ENCODE peak calls at places on chromosomes 12 and 14, in eight cellular contexts. V is choroid plexus epithelial cell; W is retinal pigment epithelial cell; B is foreskin fibroblast; R is fibroblast of pulmonary artery; L is AG09309; Z is transverse colon; K is CD4-positive, alpha-beta T cell. I is an unnamed sample.

GRCh38 chr14:66650491-66650911 is 142.6 kb downstream of the GPHN start:
- DNase-seq in Z (no peak), V (peak), R (peak), L (no peak), K (no peak), B (no peak), W (peak), I (no peak)

GRCh38 chr12:52903285-52903854 is 1.5 kb downstream of the KRT8 start:
- DNase-seq in Z (peak), K (peak), W (no peak), R (peak), B (peak), V (peak), L (no peak), I (no peak)

GRCh38 chr12:24562761-24563392 is 386.0 kb downstream of the BCAT1 start:
- DNase-seq in V (peak), W (no peak), K (no peak), B (peak), Z (peak), R (peak), L (no peak), I (no peak)

GRCh38 chr12:49870501-49871262 is 27.8 kb upstream of the BCDIN3D start:
- DNase-seq in L (no peak), Z (no peak), K (no peak), W (no peak), V (no peak), B (no peak), R (no peak), I (no peak)

GRCh38 chr12:116093915-116094314 is 183.6 kb downstream of the MED13L start:
- DNase-seq in B (peak), K (no peak), R (no peak), Z (no peak), V (peak), L (no peak), W (no peak), I (no peak)

GRCh38 chr12:113208041-113208934 is 13.0 kb upstream of the TPCN1 start:
- DNase-seq in W (no peak), R (peak), L (no peak), V (peak), B (peak), Z (peak), K (peak), I (no peak)

GRCh38 chr12:125568306-125568705 is 503.1 kb downstream of the AACS start:
- DNase-seq in V (no peak), K (no peak), R (no peak), Z (no peak), B (no peak), L (no peak), W (no peak), I (no peak)

GRCh38 chr12:111314949-111315539 is 53.9 kb downstream of the PHETA1 start:
- DNase-seq in K (no peak), Z (no peak), V (no peak), W (no peak), R (peak), B (peak), L (no peak), I (no peak)

GRCh38 chr14:22689186-22689585 is 45.0 kb upstream of the OR6J1 start:
- DNase-seq in K (no peak), V (peak), R (peak), B (peak), L (peak), W (peak), Z (no peak), I (peak)

GRCh38 chr12:49730568-49731101 is 10.7 kb upstream of the TMBIM6 start:
- DNase-seq in V (no peak), W (no peak), L (no peak), R (no peak), Z (no peak), B (peak), K (no peak), I (no peak)

GRCh38 chr12:106954462-106955376 is 988 bp upstream of the TMEM263 start:
- DNase-seq in L (no peak), Z (peak), B (peak), V (no peak), K (peak), W (no peak), R (peak), I (no peak)

GRCh38 chr14:79376557-79376956 is 834.7 kb downstream of the DIO2 start:
- DNase-seq in K (no peak), L (no peak), B (no peak), V (peak), R (no peak), Z (no peak), W (no peak), I (no peak)

GRCh38 chr12:28460420-28461130 is 270.3 kb downstream of the CCDC91 start:
- DNase-seq in V (no peak), K (no peak), W (peak), L (no peak), B (no peak), Z (no peak), R (no peak), I (no peak)

GRCh38 chr14:72782817-72783216 is 111.1 kb downstream of the DPF3 start:
- DNase-seq in L (no peak), V (no peak), R (no peak), K (no peak), B (no peak), W (no peak), Z (no peak), I (no peak)

GRCh38 chr12:49883065-49883464 is 20.6 kb downstream of the FAIM2 start:
- DNase-seq in Z (no peak), W (no peak), R (no peak), V (no peak), B (no peak), L (no peak), K (no peak), I (no peak)

DNA sequence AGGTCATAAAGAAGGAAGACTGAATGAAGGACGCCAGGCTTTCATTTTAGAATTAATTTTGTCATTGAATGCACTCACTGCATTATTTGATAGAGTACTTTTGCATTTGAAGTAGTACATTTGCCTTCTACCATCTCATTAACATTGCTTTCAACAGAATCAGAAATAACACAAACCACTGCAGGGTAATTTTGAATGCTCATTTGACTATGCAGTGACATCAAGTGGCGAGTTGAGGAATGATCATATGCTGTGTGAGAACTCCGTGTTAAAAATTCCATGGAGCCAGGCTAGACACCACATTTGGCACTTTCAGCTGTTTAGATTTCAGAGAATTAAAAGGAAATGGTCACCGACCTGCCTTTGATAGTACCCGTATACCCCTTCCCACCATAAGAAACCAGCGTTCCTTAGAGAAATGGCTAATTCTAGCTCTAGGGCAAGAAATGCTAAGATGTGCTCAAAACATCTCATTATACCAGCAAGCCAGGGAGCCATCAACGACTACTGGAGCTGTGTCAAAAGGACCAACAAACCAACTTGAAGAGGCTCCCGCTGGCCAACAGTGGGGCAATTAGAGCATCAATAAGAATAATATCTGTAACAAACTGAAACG is 16.5 kb downstream of the HEBP1 start:
- DNase-seq in K (no peak), V (peak), W (no peak), Z (no peak), B (peak), L (no peak), R (peak), I (no peak)
- TF ChIP-seq CTCF in K (peak), V (peak), W (peak), Z (peak), B (peak), L (peak), R (peak), I (peak)

GRCh38 chr14:34065222-34065621 is 114.3 kb upstream of the EGLN3 start:
- DNase-seq in W (no peak), V (no peak), K (no peak), B (no peak), R (no peak), Z (no peak), L (no peak), I (no peak)

GRCh38 chr14:34065690-34066391 is 115.0 kb upstream of the EGLN3 start:
- DNase-seq in Z (no peak), L (no peak), W (no peak), B (no peak), K (no peak), R (no peak), V (no peak), I (no peak)

GRCh38 chr14:34063470-34064164 is 112.7 kb upstream of the EGLN3 start:
- DNase-seq in Z (no peak), W (no peak), V (no peak), K (no peak), B (no peak), R (no peak), L (no peak), I (no peak)

GRCh38 chr14:34063042-34063441 is 112.2 kb upstream of the EGLN3 start:
- DNase-seq in B (no peak), W (no peak), V (no peak), K (no peak), R (no peak), L (no peak), Z (no peak), I (no peak)

DNA sequence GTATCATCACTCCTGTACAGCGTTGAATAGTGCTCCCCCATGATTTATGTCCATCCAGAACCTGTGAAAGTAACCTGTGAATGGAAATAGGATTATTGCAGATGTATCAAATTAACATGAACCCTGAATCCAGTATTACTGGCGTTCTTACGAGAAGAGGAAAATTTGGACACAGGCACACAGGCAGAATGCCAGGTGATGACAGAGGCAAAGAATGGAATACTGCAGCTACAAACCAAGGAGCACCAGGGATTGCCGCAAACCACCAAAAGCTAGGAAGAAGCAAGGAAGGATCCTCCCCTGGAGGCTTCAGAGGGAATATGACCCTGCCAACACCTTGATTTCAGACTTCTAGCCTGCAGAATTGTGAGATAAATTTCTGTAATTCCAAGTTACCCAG is 113.5 kb upstream of the EGLN3 start:
- DNase-seq in W (no peak), Z (peak), B (peak), K (no peak), V (no peak), R (peak), L (no peak), I (no peak)
- TF ChIP-seq CTCF in W (no peak), Z (no peak), B (no peak), K (no peak), V (no peak), R (peak), L (no peak), I (no peak)

GRCh38 chr14:104659764-104660523 is 29.5 kb upstream of the INF2 start:
- DNase-seq in W (no peak), B (no peak), Z (no peak), R (no peak), L (no peak), K (no peak), V (no peak), I (no peak)
- TF ChIP-seq CTCF in W (no peak), B (no peak), Z (no peak), R (no peak), L (no peak), K (no peak), V (no peak), I (no peak)

DNA sequence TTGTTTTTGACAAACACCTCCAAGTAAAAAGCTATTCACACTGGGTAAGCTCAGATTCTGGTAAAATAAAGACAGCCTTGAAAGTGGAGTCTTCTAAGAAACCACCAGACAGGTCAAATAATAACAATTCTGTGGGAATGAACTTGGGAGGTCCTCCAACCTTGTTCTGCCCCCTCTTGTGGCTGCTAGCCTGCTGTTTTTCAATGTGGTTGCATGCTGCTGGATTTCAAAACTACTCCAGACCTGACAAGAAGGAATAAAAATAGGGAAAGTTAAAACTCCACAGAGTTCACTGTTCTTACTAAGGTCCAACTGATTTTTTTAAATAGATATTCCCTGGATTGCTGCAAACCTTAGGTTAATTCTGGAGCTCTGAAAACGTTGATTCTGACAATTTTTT is 32.2 kb upstream of the RIN3 start:
- DNase-seq in K (no peak), R (peak), V (peak), W (no peak), L (no peak), B (peak), Z (peak), I (no peak)
- TF ChIP-seq CTCF in K (no peak), R (peak), V (peak), W (peak), L (peak), B (peak), Z (no peak), I (peak)

GRCh38 chr14:54567634-54568561 is 970 bp downstream of the SAMD4A start:
- DNase-seq in W (no peak), V (peak), L (no peak), K (peak), B (peak), Z (peak), R (peak), I (no peak)

GRCh38 chr14:54565236-54566151 is 1.4 kb upstream of the SAMD4A start:
- DNase-seq in K (peak), W (peak), B (peak), V (peak), L (peak), Z (peak), R (peak), I (no peak)

GRCh38 chr14:54567224-54567633 is 301 bp downstream of the SAMD4A start:
- DNase-seq in Z (peak), L (no peak), W (no peak), K (no peak), V (no peak), B (peak), R (no peak), I (no peak)

GRCh38 chr14:54566152-54566409 is 847 bp upstream of the SAMD4A start:
- DNase-seq in W (no peak), K (no peak), B (no peak), Z (no peak), L (no peak), R (no peak), V (no peak), I (no peak)

GRCh38 chr14:54566410-54567223 is at the start of gene SAMD4A:
- DNase-seq in V (peak), R (peak), W (peak), B (peak), K (peak), Z (peak), L (peak), I (no peak)
- TF ChIP-seq CTCF in V (peak), R (peak), W (peak), B (peak), K (no peak), Z (no peak), L (peak), I (peak)